ENCODE peak calls at places on chromosome 9, in six cellular contexts. One of them, this sample, is unnamed.

GRCh38 chr9:69319324-69320040 is 5.5 kb upstream of the ENTREP1 start:
- DNase-seq in fibroblast of the conjunctiva: no peak
- DNase-seq in RWPE1: no peak
- DNase-seq in hippocampal formation: no peak
- DNase-seq in HT1080: no peak
- DNase-seq in AG08396: no peak
- DNase-seq in this sample: no peak

GRCh38 chr9:3664044-3664443 is 138.2 kb upstream of the RFX3 start:
- DNase-seq in HT1080: no peak
- DNase-seq in fibroblast of the conjunctiva: no peak
- DNase-seq in RWPE1: no peak
- DNase-seq in AG08396: peak
- DNase-seq in hippocampal formation: no peak
- DNase-seq in this sample: no peak

GRCh38 chr9:86795861-86796497 is 151.3 kb downstream of the GAS1 start:
- DNase-seq in hippocampal formation: no peak
- DNase-seq in HT1080: no peak
- DNase-seq in fibroblast of the conjunctiva: peak
- DNase-seq in RWPE1: no peak
- DNase-seq in AG08396: peak
- DNase-seq in this sample: no peak

GRCh38 chr9:135256568-135257354 is 169.3 kb downstream of the OLFM1 start:
- DNase-seq in hippocampal formation: no peak
- DNase-seq in fibroblast of the conjunctiva: no peak
- DNase-seq in AG08396: no peak
- DNase-seq in HT1080: no peak
- DNase-seq in RWPE1: no peak
- DNase-seq in this sample: no peak

GRCh38 chr9:79581794-79582193 is 10.0 kb downstream of the TLE4 start:
- DNase-seq in hippocampal formation: no peak
- DNase-seq in fibroblast of the conjunctiva: peak
- DNase-seq in RWPE1: no peak
- DNase-seq in HT1080: peak
- DNase-seq in AG08396: peak
- DNase-seq in this sample: peak

GRCh38 chr9:93661591-93661990 is 85.2 kb downstream of the PHF2 start:
- DNase-seq in AG08396: no peak
- DNase-seq in fibroblast of the conjunctiva: no peak
- DNase-seq in hippocampal formation: no peak
- DNase-seq in HT1080: no peak
- DNase-seq in RWPE1: no peak
- DNase-seq in this sample: no peak

GRCh38 chr9:21677834-21678233 is 124.6 kb upstream of the MTAP start:
- DNase-seq in HT1080: peak
- DNase-seq in fibroblast of the conjunctiva: peak
- DNase-seq in hippocampal formation: no peak
- DNase-seq in RWPE1: peak
- DNase-seq in AG08396: no peak
- DNase-seq in this sample: no peak

GRCh38 chr9:26169684-26170083 is 491.4 kb upstream of the TUSC1 start:
- DNase-seq in hippocampal formation: no peak
- DNase-seq in fibroblast of the conjunctiva: no peak
- DNase-seq in HT1080: peak
- DNase-seq in AG08396: no peak
- DNase-seq in RWPE1: peak
- DNase-seq in this sample: peak

GRCh38 chr9:91757802-91758201 is 192.2 kb downstream of the ROR2 start:
- DNase-seq in AG08396: no peak
- DNase-seq in hippocampal formation: no peak
- DNase-seq in RWPE1: no peak
- DNase-seq in HT1080: no peak
- DNase-seq in fibroblast of the conjunctiva: no peak
- DNase-seq in this sample: no peak

GRCh38 chr9:692636-693459 is 148.6 kb upstream of the DMRT1 start:
- DNase-seq in hippocampal formation: peak
- DNase-seq in HT1080: no peak
- DNase-seq in AG08396: no peak
- DNase-seq in fibroblast of the conjunctiva: no peak
- DNase-seq in RWPE1: no peak
- DNase-seq in this sample: no peak

GRCh38 chr9:113160571-113160970 is 9.8 kb downstream of the SLC31A2 start:
- DNase-seq in fibroblast of the conjunctiva: no peak
- DNase-seq in AG08396: no peak
- DNase-seq in hippocampal formation: no peak
- DNase-seq in RWPE1: no peak
- DNase-seq in HT1080: no peak
- DNase-seq in this sample: no peak

GRCh38 chr9:70256123-70256551 is 2.6 kb upstream of the SMC5 start:
- DNase-seq in RWPE1: peak
- DNase-seq in hippocampal formation: no peak
- DNase-seq in HT1080: no peak
- DNase-seq in AG08396: peak
- DNase-seq in fibroblast of the conjunctiva: peak
- DNase-seq in this sample: no peak

GRCh38 chr9:78668148-78668825 is 371.4 kb downstream of the PSAT1 start:
- DNase-seq in AG08396: no peak
- DNase-seq in RWPE1: peak
- DNase-seq in HT1080: peak
- DNase-seq in fibroblast of the conjunctiva: no peak
- DNase-seq in hippocampal formation: no peak
- DNase-seq in this sample: peak

GRCh38 chr9:33277484-33277883 is 12.6 kb downstream of the CHMP5 start:
- DNase-seq in fibroblast of the conjunctiva: no peak
- DNase-seq in AG08396: no peak
- DNase-seq in RWPE1: no peak
- DNase-seq in HT1080: no peak
- DNase-seq in hippocampal formation: no peak
- DNase-seq in this sample: no peak

GRCh38 chr9:133778336-133778995 is 40.3 kb upstream of the SARDH start:
- DNase-seq in hippocampal formation: no peak
- DNase-seq in HT1080: no peak
- DNase-seq in AG08396: no peak
- DNase-seq in RWPE1: no peak
- DNase-seq in fibroblast of the conjunctiva: no peak
- DNase-seq in this sample: no peak

GRCh38 chr9:38371495-38371894 is 21.0 kb upstream of the ALDH1B1 start:
- DNase-seq in RWPE1: peak
- DNase-seq in AG08396: no peak
- DNase-seq in HT1080: no peak
- DNase-seq in fibroblast of the conjunctiva: no peak
- DNase-seq in hippocampal formation: no peak
- DNase-seq in this sample: no peak

GRCh38 chr9:16069671-16070586 is 517.1 kb downstream of the CCDC171 start:
- DNase-seq in AG08396: no peak
- DNase-seq in RWPE1: no peak
- DNase-seq in fibroblast of the conjunctiva: peak
- DNase-seq in HT1080: no peak
- DNase-seq in hippocampal formation: no peak
- DNase-seq in this sample: no peak

GRCh38 chr9:2559212-2560152 is 62.1 kb upstream of the VLDLR start:
- DNase-seq in HT1080: peak
- DNase-seq in AG08396: peak
- DNase-seq in hippocampal formation: peak
- DNase-seq in fibroblast of the conjunctiva: peak
- DNase-seq in RWPE1: peak
- DNase-seq in this sample: no peak

GRCh38 chr9:115393976-115394775 is 276.2 kb upstream of the TNC start:
- DNase-seq in RWPE1: peak
- DNase-seq in AG08396: no peak
- DNase-seq in hippocampal formation: peak
- DNase-seq in fibroblast of the conjunctiva: no peak
- DNase-seq in HT1080: peak
- DNase-seq in this sample: no peak

GRCh38 chr9:16361939-16362338 is 508.5 kb downstream of the BNC2 start:
- DNase-seq in HT1080: no peak
- DNase-seq in hippocampal formation: no peak
- DNase-seq in AG08396: no peak
- DNase-seq in fibroblast of the conjunctiva: no peak
- DNase-seq in RWPE1: no peak
- DNase-seq in this sample: no peak

GRCh38 chr9:21890696-21891095 is 88.3 kb downstream of the MTAP start:
- DNase-seq in hippocampal formation: no peak
- DNase-seq in AG08396: no peak
- DNase-seq in fibroblast of the conjunctiva: no peak
- DNase-seq in HT1080: no peak
- DNase-seq in RWPE1: no peak
- DNase-seq in this sample: no peak

GRCh38 chr9:109297899-109298298 is 23.0 kb downstream of the EPB41L4B start:
- DNase-seq in hippocampal formation: no peak
- DNase-seq in HT1080: peak
- DNase-seq in RWPE1: no peak
- DNase-seq in fibroblast of the conjunctiva: no peak
- DNase-seq in AG08396: no peak
- DNase-seq in this sample: peak

GRCh38 chr9:36457836-36458429 is 57.9 kb upstream of the RNF38 start:
- DNase-seq in HT1080: no peak
- DNase-seq in RWPE1: no peak
- DNase-seq in AG08396: no peak
- DNase-seq in fibroblast of the conjunctiva: no peak
- DNase-seq in hippocampal formation: no peak
- DNase-seq in this sample: no peak

GRCh38 chr9:92637331-92637730 is 32.6 kb downstream of the IPPK start:
- DNase-seq in HT1080: no peak
- DNase-seq in hippocampal formation: no peak
- DNase-seq in RWPE1: no peak
- DNase-seq in fibroblast of the conjunctiva: no peak
- DNase-seq in AG08396: no peak
- DNase-seq in this sample: no peak

GRCh38 chr9:10242255-10242654 is 370.5 kb downstream of the PTPRD start:
- DNase-seq in RWPE1: peak
- DNase-seq in HT1080: no peak
- DNase-seq in fibroblast of the conjunctiva: no peak
- DNase-seq in hippocampal formation: no peak
- DNase-seq in AG08396: no peak
- DNase-seq in this sample: no peak

GRCh38 chr9:18911714-18912342 is 121.2 kb downstream of the SAXO1 start:
- DNase-seq in fibroblast of the conjunctiva: no peak
- DNase-seq in AG08396: no peak
- DNase-seq in hippocampal formation: no peak
- DNase-seq in HT1080: no peak
- DNase-seq in RWPE1: no peak
- DNase-seq in this sample: no peak

GRCh38 chr9:128689820-128690683 is 1.0 kb downstream of the SET start:
- DNase-seq in fibroblast of the conjunctiva: no peak
- DNase-seq in AG08396: peak
- DNase-seq in HT1080: peak
- DNase-seq in hippocampal formation: no peak
- DNase-seq in RWPE1: peak
- DNase-seq in this sample: no peak

GRCh38 chr9:17742065-17742464 is 163.2 kb downstream of the SH3GL2 start:
- DNase-seq in hippocampal formation: no peak
- DNase-seq in AG08396: no peak
- DNase-seq in RWPE1: no peak
- DNase-seq in fibroblast of the conjunctiva: no peak
- DNase-seq in HT1080: peak
- DNase-seq in this sample: no peak

This sample was measured in Caki2.